ENCODE peak calls at places on chromosomes 4 and X, in nine cellular contexts. I is brain microvascular endothelial cell, X is stomach, W is NB4, K is uterus, M is A549, L is left ventricle myocardium inferior, Y is Peyer's patch, S is cardiac fibroblast. Z is an unnamed sample.

GRCh38 chr4:148268835-148269234 is 173.4 kb downstream of the NR3C2 start:
- DNase-seq in I (no peak), X (no peak), W (no peak), K (no peak), M (no peak), L (no peak), Y (no peak), S (no peak), Z (no peak)

GRCh38 chrX:57905141-57905540 is 5.1 kb downstream of the ZXDA start:
- DNase-seq in I (no peak), X (no peak), W (no peak), K (no peak), M (no peak), L (no peak), Y (no peak), S (peak), Z (no peak)

GRCh38 chrX:1581132-1581531 is 10.3 kb upstream of the AKAP17A start:
- DNase-seq in I (peak), X (peak), W (peak), K (no peak), M (peak), L (no peak), Y (peak), S (peak), Z (peak)

GRCh38 chrX:8784162-8784561 is 17.0 kb downstream of the FAM9A start:
- DNase-seq in I (no peak), X (no peak), W (no peak), K (no peak), M (no peak), L (no peak), Y (no peak), S (no peak), Z (no peak)

GRCh38 chr4:94548571-94548970 is 96.8 kb downstream of the PDLIM5 start:
- DNase-seq in I (peak), X (no peak), W (peak), K (no peak), M (peak), L (no peak), Y (no peak), S (peak), Z (no peak)

GRCh38 chr4:2101346-2102044 is 42.4 kb downstream of the NAT8L start:
- DNase-seq in I (peak), X (no peak), W (no peak), K (no peak), M (no peak), L (no peak), Y (no peak), S (no peak), Z (no peak)

GRCh38 chr4:165609653-165610052 is 230.8 kb downstream of the CPE start:
- DNase-seq in I (no peak), X (no peak), W (no peak), K (no peak), M (no peak), L (no peak), Y (no peak), S (no peak), Z (no peak)

GRCh38 chr4:7359302-7360063 is 75.2 kb downstream of the PSAPL1 start:
- DNase-seq in I (no peak), X (no peak), W (no peak), K (no peak), M (no peak), L (no peak), Y (no peak), S (no peak), Z (peak)

GRCh38 chr4:47468686-47469365 is 5.3 kb upstream of the COMMD8 start:
- DNase-seq in I (peak), X (no peak), W (no peak), K (no peak), M (no peak), L (no peak), Y (no peak), S (peak), Z (no peak)

GRCh38 chrX:77704881-77705280 is 81.1 kb downstream of the ATRX start:
- DNase-seq in I (no peak), X (no peak), W (no peak), K (no peak), M (no peak), L (no peak), Y (no peak), S (no peak), Z (no peak)

GRCh38 chr4:39820186-39820585 is 122.2 kb downstream of the UBE2K start:
- DNase-seq in I (no peak), X (no peak), W (no peak), K (no peak), M (no peak), L (no peak), Y (no peak), S (no peak), Z (no peak)

GRCh38 chr4:10006236-10006603 is 15.1 kb downstream of the SLC2A9 start:
- DNase-seq in I (no peak), X (peak), W (peak), K (no peak), M (peak), L (no peak), Y (peak), S (peak), Z (peak)

GRCh38 chr4:27917381-27917780 is 1056.7 kb downstream of the STIM2 start:
- DNase-seq in I (no peak), X (no peak), W (no peak), K (no peak), M (no peak), L (no peak), Y (no peak), S (no peak), Z (no peak)

GRCh38 chrX:112631892-112632291 is 47.8 kb downstream of the LHFPL1 start:
- DNase-seq in I (no peak), X (no peak), W (peak), K (no peak), M (no peak), L (no peak), Y (no peak), S (no peak), Z (no peak)

GRCh38 chr4:683982-684571 is 4.9 kb downstream of the SLC49A3 start:
- DNase-seq in I (peak), X (peak), W (peak), K (no peak), M (no peak), L (peak), Y (peak), S (peak), Z (peak)

DNA sequence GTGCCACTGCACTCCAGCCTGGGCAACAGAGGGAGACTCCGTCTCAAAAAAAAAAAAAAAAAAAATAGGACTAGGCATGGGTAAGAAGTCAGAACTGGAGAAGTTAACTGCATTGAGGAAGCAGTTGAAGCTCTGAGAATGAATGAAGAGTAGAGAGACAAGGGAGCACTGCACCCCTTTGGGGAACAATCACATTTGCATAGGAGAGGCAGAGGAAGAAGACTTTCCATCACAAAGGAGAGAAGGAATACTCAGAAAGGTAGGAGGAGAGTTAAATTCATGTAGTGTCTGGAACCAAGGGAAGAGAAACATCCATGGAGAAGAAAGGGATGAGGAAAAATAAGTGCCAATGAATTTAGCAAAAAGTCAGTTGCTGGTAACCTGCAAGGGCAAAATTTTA is 72.4 kb downstream of the GPC3 start:
- DNase-seq in I (no peak), X (no peak), W (no peak), K (no peak), M (no peak), L (no peak), Y (no peak), S (no peak), Z (no peak)
- H3K4me3 ChIP-seq in I (no peak), X (no peak), W (no peak), K (no peak), M (no peak), L (no peak), Y (no peak), S (no peak), Z (no peak)

GRCh38 chr4:125765936-125766335 is 451.2 kb downstream of the FAT4 start:
- DNase-seq in I (no peak), X (no peak), W (no peak), K (no peak), M (no peak), L (no peak), Y (no peak), S (peak), Z (no peak)

GRCh38 chr4:125760956-125761355 is 446.2 kb downstream of the FAT4 start:
- DNase-seq in I (no peak), X (no peak), W (no peak), K (no peak), M (no peak), L (no peak), Y (no peak), S (no peak), Z (no peak)

GRCh38 chr4:125758438-125758837 is 443.7 kb downstream of the FAT4 start:
- DNase-seq in I (no peak), X (no peak), W (no peak), K (no peak), M (no peak), L (no peak), Y (no peak), S (no peak), Z (no peak)

GRCh38 chr4:125762537-125762936 is 447.8 kb downstream of the FAT4 start:
- DNase-seq in I (no peak), X (no peak), W (no peak), K (no peak), M (no peak), L (no peak), Y (no peak), S (no peak), Z (no peak)
- TF ChIP-seq CTCF in I (peak), X (no peak), W (no peak), K (no peak), M (peak), L (no peak), Y (no peak), S (peak), Z (no peak)

DNA sequence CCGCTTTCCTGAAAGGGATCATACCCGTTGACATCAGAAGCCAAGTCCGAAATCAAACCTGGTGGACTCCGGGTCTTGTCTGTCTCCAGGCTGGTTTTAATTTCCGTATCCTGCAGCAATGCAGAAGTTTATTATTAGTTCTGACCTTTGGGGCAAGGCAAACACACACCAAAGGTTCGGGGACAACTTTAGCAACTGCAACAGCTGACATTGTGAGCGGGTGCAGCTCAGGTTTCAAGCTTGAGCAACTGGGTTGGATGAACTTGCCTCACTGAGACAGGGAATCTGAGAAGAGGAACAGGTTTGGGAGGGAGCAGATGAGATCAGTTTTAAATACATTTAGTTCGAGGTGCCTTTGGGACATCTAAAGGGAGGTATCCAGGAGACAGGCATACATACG is 110.7 kb downstream of the GNL3L start:
- DNase-seq in I (no peak), X (no peak), W (peak), K (no peak), M (no peak), L (no peak), Y (no peak), S (peak), Z (no peak)
- H3K4me3 ChIP-seq in I (no peak), X (no peak), W (no peak), K (no peak), M (no peak), L (no peak), Y (no peak), S (no peak), Z (no peak)

GRCh38 chr4:96675420-96675819 is 835.5 kb downstream of the PDHA2 start:
- DNase-seq in I (no peak), X (no peak), W (no peak), K (no peak), M (no peak), L (no peak), Y (no peak), S (peak), Z (no peak)

GRCh38 chr4:96670381-96670780 is 830.5 kb downstream of the PDHA2 start:
- DNase-seq in I (no peak), X (no peak), W (no peak), K (no peak), M (no peak), L (no peak), Y (no peak), S (no peak), Z (no peak)

GRCh38 chr4:96677499-96677898 is 837.6 kb downstream of the PDHA2 start:
- DNase-seq in I (no peak), X (no peak), W (peak), K (no peak), M (no peak), L (no peak), Y (no peak), S (peak), Z (no peak)

GRCh38 chr4:96676754-96677435 is 837.0 kb downstream of the PDHA2 start:
- DNase-seq in I (no peak), X (no peak), W (no peak), K (no peak), M (no peak), L (no peak), Y (no peak), S (no peak), Z (no peak)

DNA sequence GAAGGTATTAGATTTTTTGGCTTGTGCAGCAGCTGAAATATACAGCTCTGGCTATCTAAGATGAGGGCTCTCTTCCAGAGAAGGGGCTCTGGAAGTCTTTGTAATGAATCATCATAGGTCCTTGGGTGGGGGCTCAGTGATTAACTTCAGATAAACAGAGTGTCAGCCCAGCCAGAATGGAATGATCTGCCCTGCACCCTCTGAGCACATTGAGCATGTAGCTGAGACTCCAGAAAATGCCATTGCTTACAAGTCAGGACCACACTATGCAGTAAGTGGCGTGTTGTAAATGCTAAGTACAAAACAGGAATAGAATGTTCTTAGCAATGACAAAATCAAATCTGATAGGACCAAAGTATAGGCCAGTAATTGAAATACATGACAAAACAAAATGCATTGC is 836.0 kb downstream of the PDHA2 start:
- DNase-seq in I (peak), X (no peak), W (no peak), K (no peak), M (no peak), L (no peak), Y (no peak), S (peak), Z (no peak)
- TF ChIP-seq CTCF in I (no peak), X (no peak), W (no peak), K (no peak), M (no peak), L (no peak), Y (no peak), S (no peak), Z (no peak)

GRCh38 chrX:39903343-39903742 is 194.4 kb downstream of the BCOR start:
- DNase-seq in I (no peak), X (no peak), W (no peak), K (no peak), M (no peak), L (no peak), Y (no peak), S (peak), Z (no peak)

GRCh38 chrX:39899059-39899458 is 198.7 kb downstream of the BCOR start:
- DNase-seq in I (no peak), X (no peak), W (no peak), K (no peak), M (no peak), L (no peak), Y (no peak), S (no peak), Z (no peak)

GRCh38 chrX:39899876-39900787 is 197.6 kb downstream of the BCOR start:
- DNase-seq in I (no peak), X (no peak), W (no peak), K (no peak), M (no peak), L (no peak), Y (no peak), S (no peak), Z (peak)

GRCh38 chrX:39898147-39898546 is 199.6 kb downstream of the BCOR start:
- DNase-seq in I (no peak), X (no peak), W (no peak), K (no peak), M (no peak), L (no peak), Y (no peak), S (no peak), Z (no peak)

GRCh38 chrX:39900788-39901170 is 197.0 kb downstream of the BCOR start:
- DNase-seq in I (no peak), X (no peak), W (no peak), K (no peak), M (no peak), L (no peak), Y (no peak), S (no peak), Z (peak)
- H3K4me3 ChIP-seq in I (no peak), X (no peak), W (no peak), K (no peak), M (no peak), L (peak), Y (no peak), S (no peak), Z (no peak)